ENCODE peak calls at places on chromosomes 2 and 18, in eight cellular contexts. J, L, C, E, X, P, Y and Z are unnamed samples.

GRCh38 chr18:58649966-58650816 is 21.1 kb upstream of the MALT1 start:
- DNase-seq in J (no peak), P (no peak), Y (no peak), X (peak), E (peak), L (no peak), C (no peak), Z (no peak)

GRCh38 chr18:12861637-12862036 is 22.4 kb downstream of the PTPN2 start:
- DNase-seq in Y (no peak), C (no peak), P (no peak), J (no peak), X (no peak), E (no peak), L (no peak), Z (no peak)

GRCh38 chr2:239540174-239540573 is 139.4 kb upstream of the HDAC4 start:
- DNase-seq in P (no peak), Y (no peak), X (no peak), C (no peak), E (no peak), J (no peak), L (no peak), Z (no peak)

GRCh38 chr2:2747797-2748301 is 416.8 kb upstream of the MYT1L start:
- DNase-seq in C (no peak), P (no peak), J (peak), Y (no peak), X (no peak), L (no peak), E (no peak), Z (no peak)

GRCh38 chr2:67548317-67549095 is 151.4 kb downstream of the ETAA1 start:
- DNase-seq in P (no peak), J (no peak), Y (no peak), X (no peak), L (no peak), C (peak), E (no peak), Z (no peak)

GRCh38 chr2:46306320-46306719 is 9.1 kb downstream of the EPAS1 start:
- DNase-seq in J (peak), C (peak), E (no peak), P (no peak), L (no peak), Y (no peak), X (no peak), Z (no peak)

GRCh38 chr2:116490511-116491145 is 1323.9 kb upstream of the DDX18 start:
- DNase-seq in E (no peak), X (no peak), L (no peak), J (no peak), P (no peak), C (no peak), Y (no peak), Z (no peak)

GRCh38 chr2:45882707-45883106 is 231.2 kb downstream of the PRKCE start:
- DNase-seq in J (no peak), E (peak), P (no peak), L (no peak), X (no peak), C (no peak), Y (no peak), Z (no peak)

GRCh38 chr2:27566628-27567027 is 16.2 kb upstream of the ZNF512 start:
- DNase-seq in C (no peak), L (no peak), J (peak), X (no peak), Y (no peak), E (peak), P (no peak), Z (no peak)

GRCh38 chr18:25350561-25351201 is 1.3 kb downstream of the ZNF521 start:
- DNase-seq in Y (peak), X (peak), P (no peak), C (no peak), J (no peak), E (peak), L (no peak), Z (no peak)

GRCh38 chr2:182522428-182522896 is 95.6 kb upstream of the PDE1A start:
- DNase-seq in P (no peak), C (peak), E (peak), X (peak), Y (no peak), J (no peak), L (no peak), Z (no peak)

GRCh38 chr18:44818668-44819403 is 138.1 kb downstream of the SETBP1 start:
- DNase-seq in E (no peak), C (no peak), X (no peak), J (no peak), P (no peak), L (no peak), Y (no peak), Z (no peak)

GRCh38 chr2:23231865-23232264 is 153.1 kb upstream of the KLHL29 start:
- DNase-seq in P (no peak), Y (no peak), C (no peak), L (no peak), X (no peak), J (no peak), E (no peak), Z (no peak)

GRCh38 chr2:95068256-95068655 is 42.7 kb downstream of the MAL start:
- DNase-seq in P (no peak), Y (no peak), J (no peak), E (no peak), L (no peak), X (no peak), C (no peak), Z (no peak)

GRCh38 chr18:1394966-1395365 is 490.3 kb downstream of the ADCYAP1 start:
- DNase-seq in C (no peak), L (no peak), P (no peak), E (no peak), J (no peak), Y (no peak), X (no peak), Z (no peak)

GRCh38 chr18:77776104-77776503 is 526.5 kb downstream of the GALR1 start:
- DNase-seq in E (no peak), J (no peak), L (no peak), P (no peak), X (no peak), Y (no peak), C (no peak), Z (no peak)

GRCh38 chr2:241582806-241583205 is 24.3 kb downstream of the BOK start:
- DNase-seq in J (no peak), E (no peak), Y (no peak), L (no peak), C (no peak), P (no peak), X (no peak), Z (no peak)

GRCh38 chr2:196145256-196145655 is 26.1 kb downstream of the STK17B start:
- DNase-seq in X (no peak), J (no peak), Y (no peak), E (no peak), L (no peak), P (no peak), C (no peak), Z (no peak)

GRCh38 chr2:1748741-1749488 is 4.6 kb upstream of the PXDN start:
- DNase-seq in C (no peak), J (no peak), Y (no peak), P (no peak), E (peak), L (no peak), X (no peak), Z (no peak)

GRCh38 chr2:99825630-99826029 is 316.8 kb downstream of the AFF3 start:
- DNase-seq in L (no peak), E (no peak), Y (no peak), C (no peak), P (no peak), X (no peak), J (no peak), Z (no peak)

GRCh38 chr2:206692971-206693370 is 25.2 kb downstream of the DYTN start:
- DNase-seq in P (no peak), J (no peak), C (no peak), X (no peak), Y (no peak), L (no peak), E (no peak), Z (no peak)

GRCh38 chr2:7089284-7089683 is 172.1 kb downstream of the RNF144A start:
- DNase-seq in X (no peak), E (no peak), L (no peak), P (no peak), J (no peak), C (no peak), Y (no peak), Z (no peak)

GRCh38 chr2:20138696-20139095 is 86.2 kb downstream of the SDC1 start:
- DNase-seq in Y (no peak), X (no peak), E (no peak), P (no peak), J (no peak), L (no peak), C (no peak), Z (no peak)

GRCh38 chr2:240239325-240239724 is 98.9 kb upstream of the OTOS start:
- DNase-seq in P (no peak), E (no peak), Y (no peak), L (no peak), X (no peak), C (no peak), J (no peak), Z (no peak)

GRCh38 chr2:237441605-237442004 is 27.6 kb upstream of the COL6A3 start:
- DNase-seq in C (no peak), P (no peak), X (peak), L (no peak), J (no peak), Y (no peak), E (peak), Z (no peak)

GRCh38 chr2:23662466-23662865 is 264.5 kb downstream of the ATAD2B start:
- DNase-seq in X (no peak), E (no peak), L (no peak), Y (no peak), P (no peak), C (no peak), J (no peak), Z (no peak)

GRCh38 chr2:14626873-14627272 is 5.6 kb upstream of the LRATD1 start:
- DNase-seq in P (no peak), J (no peak), X (no peak), L (no peak), C (peak), Y (no peak), E (no peak), Z (no peak)

GRCh38 chr2:175432793-175433192 is 251.3 kb upstream of the ATP5MC3 start:
- DNase-seq in P (no peak), E (no peak), X (no peak), Y (no peak), C (no peak), L (no peak), J (no peak), Z (no peak)

GRCh38 chr2:235382091-235383000 is 111.5 kb upstream of the AGAP1 start:
- DNase-seq in J (no peak), L (no peak), X (no peak), C (no peak), P (no peak), E (no peak), Y (no peak), Z (no peak)

GRCh38 chr2:119333360-119333759 is 33.3 kb downstream of the C2orf76 start:
- DNase-seq in J (no peak), E (no peak), C (no peak), Y (no peak), L (no peak), P (no peak), X (no peak), Z (no peak)

GRCh38 chr18:49002045-49002444 is 51.3 kb upstream of the SMAD7 start:
- DNase-seq in X (no peak), E (no peak), J (no peak), Y (no peak), P (no peak), C (no peak), L (no peak), Z (no peak)